ENCODE peak calls at places on chromosomes 11 and 22, in seven cellular contexts. X is AG10803; R is fibroblast of lung; E is A549; Z is PC-3; T is fibroblast of villous mesenchyme; H is CD8-positive, alpha-beta memory T cell. J is an unnamed sample.

GRCh38 chr11:102830328-102830727 is 13.1 kb downstream of the MMP3 start:
- DNase-seq in X (peak; percentile 61), R (peak; percentile 72), E (no peak), Z (no peak), T (no peak), H (no peak), J (no peak)

GRCh38 chr11:280762-281485 is 2.7 kb downstream of the NLRP6 start:
- DNase-seq in X (no peak), R (no peak), E (peak; percentile 37), Z (no peak), T (no peak), H (no peak), J (no peak)

GRCh38 chr11:61860054-61860903 is 31.1 kb downstream of the FADS3 start:
- DNase-seq in X (no peak), R (peak; percentile 38), E (peak; percentile 42), Z (peak; percentile 20), T (peak; percentile 8), H (no peak), J (no peak)

GRCh38 chr22:20080445-20080775 is 369 bp downstream of the DGCR8 start:
- DNase-seq in X (peak; percentile 49), R (peak; percentile 50), E (peak; percentile 50), Z (peak; percentile 41), T (peak; percentile 55), H (peak; percentile 66), J (peak; percentile 31)

GRCh38 chr22:46111645-46112306 is 38.5 kb upstream of the PPARA start:
- DNase-seq in X (peak; percentile 49), R (no peak), E (no peak), Z (no peak), T (no peak), H (no peak), J (no peak)

GRCh38 chr11:67302571-67303131 is 679 bp upstream of the SSH3 start:
- DNase-seq in X (peak; percentile 27), R (no peak), E (peak; percentile 62), Z (peak; percentile 25), T (peak; percentile 59), H (no peak), J (no peak)

GRCh38 chr11:3030289-3031070 is 26.7 kb downstream of the CARS1 start:
- DNase-seq in X (no peak), R (no peak), E (no peak), Z (no peak), T (no peak), H (no peak), J (no peak)

GRCh38 chr22:19086944-19087343 is 35.3 kb downstream of the DGCR2 start:
- DNase-seq in X (peak; percentile 46), R (peak; percentile 69), E (no peak), Z (peak; percentile 3), T (peak; percentile 54), H (no peak), J (no peak)

GRCh38 chr11:63768232-63769043 is at the start of gene ZFTA:
- DNase-seq in X (peak; percentile 54), R (peak; percentile 51), E (peak; percentile 51), Z (peak; percentile 64), T (peak; percentile 67), H (peak; percentile 50), J (peak; percentile 37)

GRCh38 chr11:8831861-8832260 is 79.1 kb upstream of the AKIP1 start:
- DNase-seq in X (no peak), R (no peak), E (no peak), Z (no peak), T (no peak), H (no peak), J (no peak)

GRCh38 chr22:44818727-44819126 is 66.4 kb downstream of the ARHGAP8 start:
- DNase-seq in X (no peak), R (no peak), E (no peak), Z (no peak), T (no peak), H (no peak), J (no peak)

GRCh38 chr11:86952933-86953637 is 2.1 kb downstream of the FZD4 start:
- DNase-seq in X (no peak), R (peak; percentile 36), E (no peak), Z (no peak), T (peak; percentile 91), H (no peak), J (no peak)

GRCh38 chr11:86952221-86952875 is 2.8 kb downstream of the FZD4 start:
- DNase-seq in X (no peak), R (peak; percentile 57), E (no peak), Z (no peak), T (peak; percentile 54), H (no peak), J (no peak)

GRCh38 chr11:86949995-86950993 is 4.9 kb downstream of the FZD4 start:
- DNase-seq in X (peak; percentile 38), R (no peak), E (no peak), Z (peak; percentile 24), T (peak; percentile 86), H (no peak), J (no peak)

GRCh38 chr11:86954288-86955110 is 696 bp downstream of the FZD4 start:
- DNase-seq in X (no peak), R (no peak), E (peak; percentile 20), Z (no peak), T (no peak), H (no peak), J (no peak)

GRCh38 chr11:86951706-86952105 is 3.5 kb downstream of the FZD4 start:
- DNase-seq in X (no peak), R (no peak), E (no peak), Z (no peak), T (no peak), H (no peak), J (no peak)
- H3K4me3 ChIP-seq in X (no peak overlapping the region), R (no peak overlapping the region), E (no peak overlapping the region), Z (peak overlapping the region; percentile 2), T (peak overlapping the region; percentile 81), H (no peak overlapping the region), J (no peak overlapping the region)

GRCh38 chr11:132941761-132942160 is 590.5 kb downstream of the OPCML start:
- DNase-seq in X (no peak), R (no peak), E (no peak), Z (no peak), T (no peak), H (no peak), J (no peak)

GRCh38 chr11:132942611-132943324 is 589.5 kb downstream of the OPCML start:
- DNase-seq in X (no peak), R (no peak), E (no peak), Z (no peak), T (no peak), H (no peak), J (no peak)

GRCh38 chr11:132943737-132944556 is 588.4 kb downstream of the OPCML start:
- DNase-seq in X (peak; percentile 27), R (peak; percentile 11), E (no peak), Z (no peak), T (no peak), H (no peak), J (no peak)

GRCh38 chr11:132944557-132944920 is 587.8 kb downstream of the OPCML start:
- DNase-seq in X (no peak), R (no peak), E (no peak), Z (no peak), T (no peak), H (no peak), J (no peak)

GRCh38 chr11:132943325-132943736 is 589.0 kb downstream of the OPCML start:
- DNase-seq in X (peak; percentile 13), R (peak; percentile 16), E (no peak), Z (no peak), T (no peak), H (no peak), J (no peak)
- H3K4me3 ChIP-seq in X (peak overlapping the region; percentile 57), R (peak overlapping the region; percentile 52), E (no peak overlapping the region), Z (no peak overlapping the region), T (no peak overlapping the region), H (no peak overlapping the region), J (no peak overlapping the region)

GRCh38 chr11:76778874-76779273 is 4.3 kb upstream of the TSKU start:
- DNase-seq in X (peak; percentile 46), R (peak; percentile 29), E (no peak), Z (no peak), T (no peak), H (no peak), J (no peak)

GRCh38 chr11:76781861-76782500 is 1.2 kb upstream of the TSKU start:
- DNase-seq in X (no peak), R (no peak), E (no peak), Z (no peak), T (no peak), H (no peak), J (no peak)

GRCh38 chr11:76783294-76783900 is at the start of gene TSKU:
- DNase-seq in X (no peak), R (no peak), E (peak; percentile 57), Z (peak; percentile 27), T (no peak), H (no peak), J (no peak)

GRCh38 chr11:76782526-76783293 is 446 bp upstream of the TSKU start:
- DNase-seq in X (peak; percentile 98), R (peak; percentile 98), E (peak; percentile 95), Z (peak; percentile 89), T (peak; percentile 99), H (no peak), J (peak; percentile 87)

DNA sequence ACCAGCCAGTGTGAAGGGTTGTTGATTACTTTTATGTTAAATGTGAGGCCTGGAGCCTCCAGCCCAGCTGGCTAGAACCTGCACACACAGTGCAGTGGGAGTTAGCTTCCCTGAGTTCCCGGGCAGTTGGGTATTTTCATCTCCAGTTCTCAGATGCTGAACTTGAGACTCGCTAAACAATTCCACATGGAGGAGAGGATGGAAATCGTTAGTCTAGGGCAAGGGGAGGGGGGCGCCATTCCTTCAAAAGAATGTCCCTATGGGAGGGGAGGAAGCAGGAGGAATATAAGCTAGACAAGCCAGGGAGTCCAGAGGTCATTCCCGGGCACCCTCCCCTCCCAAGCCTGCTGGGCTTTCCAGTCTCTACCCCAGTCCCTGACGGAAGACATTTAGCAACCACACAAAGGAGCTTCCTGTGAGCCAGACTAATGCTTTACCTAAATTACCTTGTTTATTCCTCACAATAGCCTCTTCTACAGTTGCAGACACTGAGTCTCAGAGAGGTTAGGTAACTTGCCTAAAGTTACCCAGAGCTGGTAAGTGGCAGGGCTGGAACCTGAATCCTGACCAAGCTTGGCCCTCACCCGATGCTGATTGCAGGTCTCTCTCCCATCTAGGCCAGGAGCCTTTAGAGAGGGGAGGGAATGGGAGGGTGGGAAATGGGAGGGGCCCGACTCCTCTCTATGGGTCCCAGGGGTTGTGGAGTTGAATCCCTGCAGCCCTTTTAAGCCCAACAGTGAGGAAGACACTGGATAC is 1.9 kb upstream of the TSKU start:
- DNase-seq in X (peak; percentile 78), R (no peak), E (no peak), Z (no peak), T (peak; percentile 46), H (no peak), J (no peak)
- H3K4me3 ChIP-seq in X (no peak overlapping the region), R (no peak overlapping the region), E (peak overlapping the region; percentile 71), Z (no peak overlapping the region), T (peak overlapping the region; percentile 94), H (no peak overlapping the region), J (no peak overlapping the region)

DNA sequence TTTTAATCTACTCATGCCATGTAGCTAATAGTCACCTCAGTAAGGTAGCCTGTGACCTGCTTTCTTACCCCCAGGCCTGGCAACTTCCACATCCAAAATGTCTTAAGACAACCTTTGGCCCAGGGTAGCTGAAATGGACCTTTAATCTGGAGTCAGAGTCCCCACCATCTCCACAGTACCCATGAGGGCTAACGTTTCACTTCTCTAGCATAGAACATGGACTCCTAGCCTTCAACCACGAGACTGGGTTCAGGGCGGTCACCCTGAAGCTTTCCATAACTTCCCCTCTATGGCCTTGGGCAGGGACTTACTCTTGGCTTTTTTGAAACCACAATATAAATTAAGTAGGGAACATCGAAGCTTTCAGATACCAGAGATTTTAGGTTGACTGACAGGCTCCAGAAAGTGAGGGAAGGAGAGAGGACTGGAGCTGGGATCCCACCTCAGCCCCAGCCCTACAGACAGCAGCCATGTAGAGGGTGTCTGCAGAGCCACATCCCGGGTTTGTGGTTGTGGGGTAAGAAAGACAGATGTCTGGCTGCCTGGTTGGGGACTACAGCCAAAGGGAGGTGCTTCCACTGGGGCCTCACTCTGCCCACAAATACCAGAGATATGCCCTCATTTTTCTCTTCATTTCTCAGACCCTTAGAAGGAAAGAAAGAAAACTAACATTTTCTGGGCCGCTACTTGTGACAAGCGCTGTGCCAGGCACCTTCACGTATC is 2.6 kb downstream of the TBC1D10A start:
- DNase-seq in X (peak; percentile 87), R (peak; percentile 81), E (no peak), Z (no peak), T (peak; percentile 65), H (peak; percentile 27), J (peak; percentile 89)
- H3K4me3 ChIP-seq in X (peak overlapping the region; percentile 84), R (peak overlapping the region; percentile 79), E (no peak overlapping the region), Z (no peak overlapping the region), T (peak overlapping the region; percentile 89), H (peak overlapping the region; percentile 86), J (peak overlapping the region; percentile 75)